ENCODE peak calls at places on chromosomes 13 and 19, in seven cellular contexts. K, O, X, P, U, M and N are unnamed samples.

GRCh38 chr19:511101-511841 is 4.0 kb downstream of the TPGS1 start:
- DNase-seq in K (no peak), O (no peak), X (peak), P (no peak), U (peak), M (no peak), N (no peak)

GRCh38 chr13:39565036-39565949 is 37.7 kb downstream of the LHFPL6 start:
- DNase-seq in K (no peak), O (peak), X (peak), P (no peak), U (peak), M (peak), N (peak)

GRCh38 chr19:42389899-42390298 is at the start of gene CNFN:
- DNase-seq in K (no peak), O (no peak), X (no peak), P (no peak), U (no peak), M (no peak), N (no peak)

GRCh38 chr19:50912727-50913716 is 1.8 kb upstream of the KLK4 start:
- DNase-seq in K (no peak), O (no peak), X (no peak), P (no peak), U (peak), M (no peak), N (no peak)

GRCh38 chr19:42291437-42291815 is 10.5 kb upstream of the PRR19 start:
- DNase-seq in K (no peak), O (no peak), X (no peak), P (no peak), U (no peak), M (no peak), N (peak)

GRCh38 chr19:17246681-17247425 is 1.1 kb upstream of the NR2F6 start:
- DNase-seq in K (no peak), O (peak), X (peak), P (no peak), U (peak), M (peak), N (no peak)

GRCh38 chr13:50616101-50616500 is 227.4 kb downstream of the DLEU7 start:
- DNase-seq in K (no peak), O (no peak), X (peak), P (no peak), U (peak), M (peak), N (no peak)

GRCh38 chr13:98172570-98173405 is 4.3 kb downstream of the RNF113B start:
- DNase-seq in K (no peak), O (no peak), X (peak), P (no peak), U (peak), M (peak), N (no peak)

GRCh38 chr19:29491995-29492577 is 33.7 kb upstream of the VSTM2B start:
- DNase-seq in K (no peak), O (no peak), X (no peak), P (no peak), U (no peak), M (no peak), N (no peak)

GRCh38 chr19:12113121-12113520 is 27.0 kb downstream of the ZNF20 start:
- DNase-seq in K (no peak), O (no peak), X (no peak), P (no peak), U (no peak), M (no peak), N (no peak)

GRCh38 chr19:12872941-12873890 is 8.0 kb downstream of the DNASE2 start:
- DNase-seq in K (peak), O (peak), X (peak), P (no peak), U (peak), M (peak), N (peak)

GRCh38 chr13:111202745-111203144 is 87.6 kb downstream of the ARHGEF7 start:
- DNase-seq in K (no peak), O (no peak), X (peak), P (no peak), U (peak), M (peak), N (peak)

GRCh38 chr19:1088419-1089066 is 6.6 kb downstream of the POLR2E start:
- DNase-seq in K (no peak), O (no peak), X (no peak), P (no peak), U (no peak), M (no peak), N (no peak)

GRCh38 chr19:5458420-5458819 is 3.2 kb downstream of the ZNRF4 start:
- DNase-seq in K (no peak), O (no peak), X (no peak), P (no peak), U (no peak), M (no peak), N (no peak)

GRCh38 chr19:10766681-10767201 is 48.9 kb downstream of the DNM2 start:
- DNase-seq in K (no peak), O (no peak), X (peak), P (no peak), U (peak), M (peak), N (no peak)

GRCh38 chr13:105037064-105037463 is 1498.4 kb downstream of the EFNB2 start:
- DNase-seq in K (no peak), O (no peak), X (peak), P (no peak), U (peak), M (no peak), N (no peak)

GRCh38 chr19:46890423-46891170 is 29.8 kb downstream of the ARHGAP35 start:
- DNase-seq in K (peak), O (peak), X (peak), P (no peak), U (peak), M (peak), N (no peak)

GRCh38 chr13:27186295-27186694 is 14.7 kb upstream of the USP12 start:
- DNase-seq in K (no peak), O (no peak), X (no peak), P (no peak), U (no peak), M (no peak), N (no peak)

GRCh38 chr13:49042476-49042875 is 66.8 kb downstream of the FNDC3A start:
- DNase-seq in K (no peak), O (no peak), X (peak), P (no peak), U (peak), M (no peak), N (no peak)

GRCh38 chr19:48890551-48890950 is 8.0 kb downstream of the TULP2 start:
- DNase-seq in K (no peak), O (no peak), X (no peak), P (no peak), U (no peak), M (no peak), N (no peak)

GRCh38 chr19:4519521-4520277 is 1.4 kb upstream of the PLIN4 start:
- DNase-seq in K (no peak), O (no peak), X (no peak), P (no peak), U (no peak), M (no peak), N (no peak)

GRCh38 chr19:14901675-14902260 is 15.8 kb upstream of the OR7A17 start:
- DNase-seq in K (no peak), O (no peak), X (no peak), P (no peak), U (peak), M (no peak), N (no peak)

GRCh38 chr19:37990362-37990761 is 83.4 kb downstream of the SIPA1L3 start:
- DNase-seq in K (no peak), O (peak), X (no peak), P (no peak), U (no peak), M (no peak), N (no peak)

GRCh38 chr19:11530432-11530831 is 1.5 kb upstream of the ECSIT start:
- DNase-seq in K (no peak), O (peak), X (peak), P (peak), U (peak), M (peak), N (peak)

GRCh38 chr19:12995596-12996541 is 594 bp downstream of the NFIX start:
- DNase-seq in K (no peak), O (no peak), X (peak), P (peak), U (peak), M (no peak), N (no peak)

GRCh38 chr13:98298599-98298998 is 121.5 kb upstream of the RNF113B start:
- DNase-seq in K (no peak), O (no peak), X (no peak), P (no peak), U (no peak), M (no peak), N (no peak)

GRCh38 chr19:1169921-1170885 is 3.9 kb downstream of the SBNO2 start:
- DNase-seq in K (peak), O (no peak), X (no peak), P (no peak), U (peak), M (peak), N (peak)

GRCh38 chr19:41535029-41535622 is 40.8 kb upstream of the CEACAM21 start:
- DNase-seq in K (no peak), O (no peak), X (no peak), P (no peak), U (no peak), M (no peak), N (no peak)

GRCh38 chr13:45280751-45281634 is 60.0 kb downstream of the TPT1 start:
- DNase-seq in K (no peak), O (peak), X (peak), P (peak), U (peak), M (peak), N (peak)

GRCh38 chr19:12052057-12052570 is 647 bp downstream of the ZNF878 start:
- DNase-seq in K (no peak), O (no peak), X (peak), P (no peak), U (peak), M (peak), N (no peak)

GRCh38 chr19:14114854-14115253 is 2.7 kb downstream of the PRKACA start:
- DNase-seq in K (no peak), O (no peak), X (peak), P (no peak), U (no peak), M (peak), N (peak)

GRCh38 chr13:39893808-39894207 is 238.3 kb downstream of the COG6 start:
- DNase-seq in K (no peak), O (no peak), X (no peak), P (no peak), U (no peak), M (no peak), N (no peak)

GRCh38 chr13:73754241-73754640 is 380.0 kb downstream of the KLF12 start:
- DNase-seq in K (no peak), O (no peak), X (no peak), P (no peak), U (no peak), M (no peak), N (no peak)

GRCh38 chr19:39818626-39819097 is 15.3 kb downstream of the DYRK1B start:
- DNase-seq in K (no peak), O (no peak), X (no peak), P (no peak), U (no peak), M (no peak), N (no peak)

GRCh38 chr13:112966776-112967175 is 2.2 kb upstream of the MCF2L start:
- DNase-seq in K (no peak), O (peak), X (no peak), P (no peak), U (no peak), M (no peak), N (no peak)

GRCh38 chr13:110812111-110812868 is 98.8 kb downstream of the ING1 start:
- DNase-seq in K (no peak), O (no peak), X (peak), P (no peak), U (peak), M (peak), N (peak)

GRCh38 chr19:41746593-41747227 is 8.6 kb upstream of the CEACAM6 start:
- DNase-seq in K (no peak), O (peak), X (peak), P (no peak), U (peak), M (peak), N (peak)

GRCh38 chr19:54473071-54473941 is at the start of gene CDC42EP5:
- DNase-seq in K (no peak), O (peak), X (peak), P (no peak), U (peak), M (peak), N (peak)

GRCh38 chr13:111304041-111304544 is 16.3 kb upstream of the TEX29 start:
- DNase-seq in K (no peak), O (no peak), X (no peak), P (no peak), U (no peak), M (no peak), N (no peak)